ENCODE peak calls at places on chromosome X, in seven cellular contexts. P is Right ventricle myocardium superior, Y is activated T-helper 1 cell treated with Interleukin-2 at 50 U/mL for 16 hours, O is Daoy, J is T-helper 17 cell, W is AG08396, U is cardiac muscle cell. Q is an unnamed sample.

GRCh38 chrX:9122504-9123245 is 88.7 kb upstream of the FAM9B start:
- DNase-seq in U (no peak), P (no peak), W (no peak), J (no peak), Y (no peak), O (peak), Q (no peak)

GRCh38 chrX:121823406-121823805 is 776.0 kb downstream of the GLUD2 start:
- DNase-seq in Y (no peak), U (no peak), O (no peak), J (no peak), W (no peak), P (no peak), Q (no peak)

GRCh38 chrX:87571965-87572364 is 54.4 kb downstream of the KLHL4 start:
- DNase-seq in J (no peak), Y (no peak), U (no peak), P (no peak), O (no peak), W (no peak), Q (no peak)

GRCh38 chrX:54695816-54696487 is 102.1 kb downstream of the ITIH6 start:
- DNase-seq in O (no peak), Y (no peak), J (no peak), W (no peak), U (no peak), P (no peak), Q (no peak)

GRCh38 chrX:129522184-129523059 is 868 bp downstream of the SMARCA1 start:
- DNase-seq in U (peak), J (no peak), P (peak), Y (no peak), O (peak), W (peak), Q (no peak)

GRCh38 chrX:119501511-119502148 is 33.4 kb downstream of the SLC25A5 start:
- DNase-seq in P (no peak), U (no peak), J (no peak), Y (no peak), W (no peak), O (no peak), Q (no peak)

GRCh38 chrX:33204889-33205288 is 6.5 kb downstream of the DMD start:
- DNase-seq in O (peak), U (no peak), J (no peak), Y (no peak), W (no peak), P (no peak), Q (no peak)

GRCh38 chrX:133813991-133814390 is 171.4 kb downstream of the GPC3 start:
- DNase-seq in P (no peak), W (no peak), U (no peak), J (no peak), O (peak), Y (no peak), Q (no peak)

GRCh38 chrX:63761639-63762038 is 23.4 kb downstream of the ARHGEF9 start:
- DNase-seq in W (no peak), J (no peak), Y (no peak), O (no peak), U (no peak), P (no peak), Q (no peak)